ENCODE peak calls at places on chromosomes 5 and 9, in ten cellular contexts. One of them, this sample, is unnamed.

GRCh38 chr5:72920690-72921089 is 35.2 kb upstream of the FCHO2 start:
- DNase-seq in mesendoderm: peak
- DNase-seq in breast epithelium: no peak
- DNase-seq in foreskin keratinocyte: no peak
- DNase-seq in CD4-positive, alpha-beta memory T cell: no peak
- DNase-seq in tibial artery: no peak
- DNase-seq in IMR-90: peak
- DNase-seq in upper lobe of left lung: no peak
- DNase-seq in hepatocyte: no peak
- DNase-seq in heart right ventricle: no peak
- DNase-seq in this sample: no peak

GRCh38 chr5:133565993-133566392 is 46.3 kb downstream of the FSTL4 start:
- DNase-seq in mesendoderm: peak
- DNase-seq in breast epithelium: no peak
- DNase-seq in foreskin keratinocyte: no peak
- DNase-seq in CD4-positive, alpha-beta memory T cell: no peak
- DNase-seq in tibial artery: no peak
- DNase-seq in IMR-90: peak
- DNase-seq in upper lobe of left lung: no peak
- DNase-seq in hepatocyte: peak
- DNase-seq in heart right ventricle: peak
- DNase-seq in this sample: no peak

GRCh38 chr5:151480384-151480783 is 33.0 kb downstream of the SLC36A1 start:
- DNase-seq in mesendoderm: no peak
- DNase-seq in breast epithelium: no peak
- DNase-seq in foreskin keratinocyte: no peak
- DNase-seq in CD4-positive, alpha-beta memory T cell: no peak
- DNase-seq in tibial artery: no peak
- DNase-seq in IMR-90: peak
- DNase-seq in upper lobe of left lung: no peak
- DNase-seq in hepatocyte: peak
- DNase-seq in heart right ventricle: no peak
- DNase-seq in this sample: no peak

GRCh38 chr9:131020388-131020787 is 11.4 kb downstream of the LAMC3 start:
- DNase-seq in mesendoderm: peak
- DNase-seq in breast epithelium: no peak
- DNase-seq in foreskin keratinocyte: peak
- DNase-seq in CD4-positive, alpha-beta memory T cell: no peak
- DNase-seq in tibial artery: no peak
- DNase-seq in IMR-90: peak
- DNase-seq in upper lobe of left lung: no peak
- DNase-seq in hepatocyte: peak
- DNase-seq in heart right ventricle: no peak
- DNase-seq in this sample: no peak

GRCh38 chr9:77793909-77794308 is 145.8 kb upstream of the GNA14 start:
- DNase-seq in mesendoderm: no peak
- DNase-seq in breast epithelium: no peak
- DNase-seq in foreskin keratinocyte: peak
- DNase-seq in CD4-positive, alpha-beta memory T cell: no peak
- DNase-seq in tibial artery: no peak
- DNase-seq in IMR-90: peak
- DNase-seq in upper lobe of left lung: no peak
- DNase-seq in hepatocyte: no peak
- DNase-seq in heart right ventricle: no peak
- DNase-seq in this sample: no peak

GRCh38 chr5:170266570-170267379 is 30.8 kb downstream of the LCP2 start:
- DNase-seq in mesendoderm: no peak
- DNase-seq in breast epithelium: no peak
- DNase-seq in foreskin keratinocyte: no peak
- DNase-seq in CD4-positive, alpha-beta memory T cell: peak
- DNase-seq in tibial artery: no peak
- DNase-seq in IMR-90: no peak
- DNase-seq in upper lobe of left lung: no peak
- DNase-seq in hepatocyte: no peak
- DNase-seq in heart right ventricle: no peak
- DNase-seq in this sample: no peak

GRCh38 chr9:85666086-85666485 is 75.7 kb downstream of the AGTPBP1 start:
- DNase-seq in mesendoderm: no peak
- DNase-seq in breast epithelium: no peak
- DNase-seq in foreskin keratinocyte: no peak
- DNase-seq in CD4-positive, alpha-beta memory T cell: no peak
- DNase-seq in tibial artery: no peak
- DNase-seq in IMR-90: no peak
- DNase-seq in upper lobe of left lung: no peak
- DNase-seq in hepatocyte: no peak
- DNase-seq in heart right ventricle: no peak
- DNase-seq in this sample: no peak

GRCh38 chr9:18386091-18386490 is 87.9 kb upstream of the ADAMTSL1 start:
- DNase-seq in mesendoderm: no peak
- DNase-seq in breast epithelium: no peak
- DNase-seq in foreskin keratinocyte: no peak
- DNase-seq in CD4-positive, alpha-beta memory T cell: no peak
- DNase-seq in tibial artery: no peak
- DNase-seq in IMR-90: no peak
- DNase-seq in upper lobe of left lung: no peak
- DNase-seq in hepatocyte: no peak
- DNase-seq in heart right ventricle: no peak
- DNase-seq in this sample: no peak

GRCh38 chr5:8831854-8832253 is 714.0 kb downstream of the SEMA5A start:
- DNase-seq in mesendoderm: no peak
- DNase-seq in breast epithelium: no peak
- DNase-seq in foreskin keratinocyte: no peak
- DNase-seq in CD4-positive, alpha-beta memory T cell: no peak
- DNase-seq in tibial artery: no peak
- DNase-seq in IMR-90: peak
- DNase-seq in upper lobe of left lung: no peak
- DNase-seq in hepatocyte: no peak
- DNase-seq in heart right ventricle: no peak
- DNase-seq in this sample: no peak

GRCh38 chr5:8827701-8828100 is 718.2 kb downstream of the SEMA5A start:
- DNase-seq in mesendoderm: no peak
- DNase-seq in breast epithelium: no peak
- DNase-seq in foreskin keratinocyte: no peak
- DNase-seq in CD4-positive, alpha-beta memory T cell: no peak
- DNase-seq in tibial artery: no peak
- DNase-seq in IMR-90: peak
- DNase-seq in upper lobe of left lung: no peak
- DNase-seq in hepatocyte: no peak
- DNase-seq in heart right ventricle: no peak
- DNase-seq in this sample: no peak

GRCh38 chr5:8828596-8829321 is 717.1 kb downstream of the SEMA5A start:
- DNase-seq in mesendoderm: no peak
- DNase-seq in breast epithelium: no peak
- DNase-seq in foreskin keratinocyte: no peak
- DNase-seq in CD4-positive, alpha-beta memory T cell: no peak
- DNase-seq in tibial artery: no peak
- DNase-seq in IMR-90: peak
- DNase-seq in upper lobe of left lung: no peak
- DNase-seq in hepatocyte: no peak
- DNase-seq in heart right ventricle: no peak
- DNase-seq in this sample: no peak

GRCh38 chr5:8831251-8831650 is 714.6 kb downstream of the SEMA5A start:
- DNase-seq in mesendoderm: no peak
- DNase-seq in breast epithelium: no peak
- DNase-seq in foreskin keratinocyte: no peak
- DNase-seq in CD4-positive, alpha-beta memory T cell: no peak
- DNase-seq in tibial artery: no peak
- DNase-seq in IMR-90: no peak
- DNase-seq in upper lobe of left lung: no peak
- DNase-seq in hepatocyte: no peak
- DNase-seq in heart right ventricle: no peak
- DNase-seq in this sample: no peak

DNA sequence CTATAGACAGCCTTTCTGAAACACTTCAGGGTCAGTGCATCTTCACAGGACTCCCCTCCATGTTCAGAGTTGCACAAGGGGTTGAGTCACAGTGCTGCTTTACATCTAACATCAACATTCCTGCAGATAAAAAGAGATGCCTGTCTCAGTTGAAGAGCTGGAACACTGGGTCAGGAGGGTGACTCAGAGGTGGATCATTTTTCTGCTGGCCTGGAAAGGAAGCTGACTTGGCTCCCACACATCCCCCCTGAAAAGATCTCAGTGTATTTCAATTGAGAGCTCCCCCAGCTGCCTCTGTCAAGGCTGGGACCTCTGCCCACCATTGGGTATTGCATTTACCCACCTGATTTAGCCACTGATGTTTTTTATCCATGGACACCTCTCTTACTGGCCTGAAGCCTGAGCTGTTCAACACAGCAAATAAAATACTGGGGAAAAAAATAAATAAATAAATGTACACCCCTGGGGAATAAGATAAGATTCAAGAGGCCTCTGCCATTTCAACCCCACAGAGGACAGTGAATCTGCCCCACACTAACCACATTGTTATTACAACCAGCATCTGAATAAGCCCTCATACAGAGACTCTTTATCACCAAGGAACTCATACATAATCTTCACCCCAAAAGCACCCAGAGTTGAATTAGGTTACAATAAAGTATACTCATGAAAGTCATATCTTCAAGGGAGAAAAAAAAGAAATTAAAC is 716.4 kb downstream of the SEMA5A start:
- DNase-seq in mesendoderm: peak
- DNase-seq in breast epithelium: no peak
- DNase-seq in foreskin keratinocyte: peak
- DNase-seq in CD4-positive, alpha-beta memory T cell: no peak
- DNase-seq in tibial artery: no peak
- DNase-seq in IMR-90: peak
- DNase-seq in upper lobe of left lung: no peak
- DNase-seq in hepatocyte: peak
- DNase-seq in heart right ventricle: no peak
- DNase-seq in this sample: no peak
- H3K27ac ChIP-seq in mesendoderm: no peak
- H3K27ac ChIP-seq in breast epithelium: no peak
- H3K27ac ChIP-seq in foreskin keratinocyte: peak
- H3K27ac ChIP-seq in CD4-positive, alpha-beta memory T cell: no peak
- H3K27ac ChIP-seq in tibial artery: no peak
- H3K27ac ChIP-seq in IMR-90: peak
- H3K27ac ChIP-seq in upper lobe of left lung: peak
- H3K27ac ChIP-seq in hepatocyte: peak
- H3K27ac ChIP-seq in heart right ventricle: peak
- H3K27ac ChIP-seq in this sample: no peak

GRCh38 chr9:35608221-35608620 is 3.2 kb downstream of the TESK1 start:
- DNase-seq in mesendoderm: no peak
- DNase-seq in breast epithelium: no peak
- DNase-seq in foreskin keratinocyte: no peak
- DNase-seq in CD4-positive, alpha-beta memory T cell: peak
- DNase-seq in tibial artery: no peak
- DNase-seq in IMR-90: no peak
- DNase-seq in upper lobe of left lung: no peak
- DNase-seq in hepatocyte: no peak
- DNase-seq in heart right ventricle: no peak
- DNase-seq in this sample: no peak

GRCh38 chr9:35611230-35611797 is 6.3 kb downstream of the TESK1 start:
- DNase-seq in mesendoderm: peak
- DNase-seq in breast epithelium: no peak
- DNase-seq in foreskin keratinocyte: no peak
- DNase-seq in CD4-positive, alpha-beta memory T cell: peak
- DNase-seq in tibial artery: peak
- DNase-seq in IMR-90: peak
- DNase-seq in upper lobe of left lung: no peak
- DNase-seq in hepatocyte: peak
- DNase-seq in heart right ventricle: no peak
- DNase-seq in this sample: no peak

GRCh38 chr9:35612843-35613242 is 5.4 kb downstream of the CD72 start:
- DNase-seq in mesendoderm: no peak
- DNase-seq in breast epithelium: no peak
- DNase-seq in foreskin keratinocyte: no peak
- DNase-seq in CD4-positive, alpha-beta memory T cell: no peak
- DNase-seq in tibial artery: no peak
- DNase-seq in IMR-90: no peak
- DNase-seq in upper lobe of left lung: no peak
- DNase-seq in hepatocyte: no peak
- DNase-seq in heart right ventricle: no peak
- DNase-seq in this sample: no peak

GRCh38 chr9:35609001-35609819 is 4.1 kb downstream of the TESK1 start:
- DNase-seq in mesendoderm: no peak
- DNase-seq in breast epithelium: no peak
- DNase-seq in foreskin keratinocyte: no peak
- DNase-seq in CD4-positive, alpha-beta memory T cell: peak
- DNase-seq in tibial artery: no peak
- DNase-seq in IMR-90: no peak
- DNase-seq in upper lobe of left lung: peak
- DNase-seq in hepatocyte: no peak
- DNase-seq in heart right ventricle: no peak
- DNase-seq in this sample: no peak

DNA sequence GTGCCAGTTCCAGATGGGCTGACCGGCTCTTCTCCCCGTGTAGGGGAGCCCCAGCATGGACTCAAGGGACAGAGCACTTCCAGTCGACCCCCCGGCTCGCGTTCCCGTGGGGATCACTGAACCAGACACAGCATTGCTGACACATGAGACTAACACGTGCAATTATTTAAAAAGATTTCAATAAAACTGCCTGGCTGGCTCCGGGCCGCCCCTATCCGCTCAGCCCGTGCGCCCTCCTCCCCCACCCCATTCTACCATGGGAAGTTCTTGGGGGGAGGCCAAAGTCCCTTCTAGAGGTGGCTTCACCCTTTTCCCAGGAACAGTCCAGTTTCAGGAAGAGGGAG is 4.7 kb downstream of the TESK1 start:
- DNase-seq in mesendoderm: no peak
- DNase-seq in breast epithelium: no peak
- DNase-seq in foreskin keratinocyte: no peak
- DNase-seq in CD4-positive, alpha-beta memory T cell: no peak
- DNase-seq in tibial artery: no peak
- DNase-seq in IMR-90: no peak
- DNase-seq in upper lobe of left lung: peak
- DNase-seq in hepatocyte: no peak
- DNase-seq in heart right ventricle: no peak
- DNase-seq in this sample: no peak
- H3K27ac ChIP-seq in mesendoderm: no peak
- H3K27ac ChIP-seq in breast epithelium: no peak
- H3K27ac ChIP-seq in foreskin keratinocyte: no peak
- H3K27ac ChIP-seq in CD4-positive, alpha-beta memory T cell: no peak
- H3K27ac ChIP-seq in tibial artery: peak
- H3K27ac ChIP-seq in IMR-90: no peak
- H3K27ac ChIP-seq in upper lobe of left lung: no peak
- H3K27ac ChIP-seq in hepatocyte: no peak
- H3K27ac ChIP-seq in heart right ventricle: no peak
- H3K27ac ChIP-seq in this sample: no peak

DNA sequence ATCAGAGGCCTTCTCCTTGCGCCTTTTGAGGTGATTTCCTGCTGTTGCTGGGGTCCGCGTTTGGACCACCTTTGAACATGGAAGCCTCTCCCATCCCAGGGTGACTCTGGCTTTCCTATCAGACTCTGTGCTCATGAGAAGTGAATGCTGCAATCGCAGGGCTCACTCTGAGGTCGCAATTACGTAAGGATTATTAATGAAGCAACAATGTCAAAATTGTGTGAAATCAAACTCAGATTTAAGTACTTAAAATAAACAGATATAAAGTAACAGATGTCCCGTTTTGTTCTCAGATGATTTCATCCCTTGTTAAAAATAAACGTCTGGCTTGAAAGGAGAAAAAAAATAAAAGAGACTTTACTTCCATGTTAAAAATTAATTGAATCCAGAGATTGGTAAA is 634.1 kb downstream of the BNC2 start:
- DNase-seq in mesendoderm: no peak
- DNase-seq in breast epithelium: no peak
- DNase-seq in foreskin keratinocyte: no peak
- DNase-seq in CD4-positive, alpha-beta memory T cell: no peak
- DNase-seq in tibial artery: peak
- DNase-seq in IMR-90: peak
- DNase-seq in upper lobe of left lung: no peak
- DNase-seq in hepatocyte: no peak
- DNase-seq in heart right ventricle: no peak
- DNase-seq in this sample: no peak
- H3K27ac ChIP-seq in mesendoderm: no peak
- H3K27ac ChIP-seq in breast epithelium: no peak
- H3K27ac ChIP-seq in foreskin keratinocyte: no peak
- H3K27ac ChIP-seq in CD4-positive, alpha-beta memory T cell: no peak
- H3K27ac ChIP-seq in tibial artery: no peak
- H3K27ac ChIP-seq in IMR-90: no peak
- H3K27ac ChIP-seq in upper lobe of left lung: no peak
- H3K27ac ChIP-seq in hepatocyte: no peak
- H3K27ac ChIP-seq in heart right ventricle: peak
- H3K27ac ChIP-seq in this sample: no peak

GRCh38 chr5:53321721-53322120 is 158.7 kb upstream of the FST start:
- DNase-seq in mesendoderm: no peak
- DNase-seq in breast epithelium: no peak
- DNase-seq in foreskin keratinocyte: no peak
- DNase-seq in CD4-positive, alpha-beta memory T cell: no peak
- DNase-seq in tibial artery: no peak
- DNase-seq in IMR-90: no peak
- DNase-seq in upper lobe of left lung: no peak
- DNase-seq in hepatocyte: no peak
- DNase-seq in heart right ventricle: no peak
- DNase-seq in this sample: no peak

GRCh38 chr5:53322257-53322656 is 158.2 kb upstream of the FST start:
- DNase-seq in mesendoderm: no peak
- DNase-seq in breast epithelium: no peak
- DNase-seq in foreskin keratinocyte: peak
- DNase-seq in CD4-positive, alpha-beta memory T cell: no peak
- DNase-seq in tibial artery: no peak
- DNase-seq in IMR-90: peak
- DNase-seq in upper lobe of left lung: no peak
- DNase-seq in hepatocyte: no peak
- DNase-seq in heart right ventricle: no peak
- DNase-seq in this sample: no peak

GRCh38 chr5:53326420-53327153 is 153.8 kb upstream of the FST start:
- DNase-seq in mesendoderm: no peak
- DNase-seq in breast epithelium: no peak
- DNase-seq in foreskin keratinocyte: no peak
- DNase-seq in CD4-positive, alpha-beta memory T cell: no peak
- DNase-seq in tibial artery: no peak
- DNase-seq in IMR-90: peak
- DNase-seq in upper lobe of left lung: no peak
- DNase-seq in hepatocyte: no peak
- DNase-seq in heart right ventricle: no peak
- DNase-seq in this sample: no peak

GRCh38 chr5:53323511-53323910 is 156.9 kb upstream of the FST start:
- DNase-seq in mesendoderm: no peak
- DNase-seq in breast epithelium: no peak
- DNase-seq in foreskin keratinocyte: peak
- DNase-seq in CD4-positive, alpha-beta memory T cell: no peak
- DNase-seq in tibial artery: no peak
- DNase-seq in IMR-90: no peak
- DNase-seq in upper lobe of left lung: no peak
- DNase-seq in hepatocyte: no peak
- DNase-seq in heart right ventricle: no peak
- DNase-seq in this sample: no peak

DNA sequence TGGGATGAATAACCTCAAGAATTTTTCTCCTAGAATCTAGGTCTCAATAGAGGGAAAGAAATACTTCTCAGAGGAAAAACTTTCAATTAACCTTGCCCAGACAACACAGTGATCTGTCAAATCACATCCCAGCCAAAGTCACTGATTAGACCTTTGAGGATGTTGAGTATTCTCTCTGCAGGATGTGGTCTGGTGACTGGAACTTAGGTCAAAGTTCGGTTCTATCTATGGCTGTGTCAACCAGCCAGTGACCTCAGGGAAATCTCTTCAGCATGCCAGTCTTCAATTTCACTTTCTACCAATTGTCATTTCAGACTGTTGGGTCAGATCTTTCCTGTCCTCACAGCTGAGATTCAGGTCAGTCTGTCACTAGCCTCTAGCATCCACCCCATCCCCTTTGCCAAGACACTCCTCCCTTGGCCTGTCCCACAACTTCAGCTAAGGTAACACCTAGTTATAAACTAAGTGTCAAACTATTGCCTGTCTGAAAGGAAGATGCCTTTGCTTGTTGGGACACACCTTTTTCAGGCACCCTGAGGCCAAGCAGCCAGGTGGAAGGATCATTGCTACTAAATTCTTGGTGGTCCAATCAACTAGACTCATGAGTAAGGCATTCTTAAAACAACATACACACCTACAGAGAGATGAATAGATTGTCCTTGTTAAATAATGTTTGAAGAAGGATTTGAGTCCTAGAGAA is 156.3 kb upstream of the FST start:
- DNase-seq in mesendoderm: no peak
- DNase-seq in breast epithelium: no peak
- DNase-seq in foreskin keratinocyte: peak
- DNase-seq in CD4-positive, alpha-beta memory T cell: no peak
- DNase-seq in tibial artery: no peak
- DNase-seq in IMR-90: peak
- DNase-seq in upper lobe of left lung: no peak
- DNase-seq in hepatocyte: no peak
- DNase-seq in heart right ventricle: no peak
- DNase-seq in this sample: no peak
- H3K27ac ChIP-seq in mesendoderm: no peak
- H3K27ac ChIP-seq in breast epithelium: peak
- H3K27ac ChIP-seq in foreskin keratinocyte: peak
- H3K27ac ChIP-seq in CD4-positive, alpha-beta memory T cell: no peak
- H3K27ac ChIP-seq in tibial artery: no peak
- H3K27ac ChIP-seq in IMR-90: no peak
- H3K27ac ChIP-seq in upper lobe of left lung: no peak
- H3K27ac ChIP-seq in hepatocyte: no peak
- H3K27ac ChIP-seq in heart right ventricle: no peak
- H3K27ac ChIP-seq in this sample: no peak

This sample was measured in ovary.